ENCODE peak calls at places on chromosome 15, in seven cellular contexts. B is GM12878, T is adrenal gland, V is ovary, A is esophagus squamous epithelium, S is GM12891, Y is testis. X is an unnamed sample.

GRCh38 chr15:57910672-57911071 is 154.8 kb downstream of the ALDH1A2 start:
- DNase-seq in Y (no peak), S (no peak), T (no peak), V (no peak), B (no peak), A (no peak), X (no peak)

GRCh38 chr15:94445529-94446160 is 214.3 kb downstream of the MCTP2 start:
- DNase-seq in T (no peak), V (no peak), Y (no peak), A (no peak), B (no peak), S (no peak), X (no peak)

GRCh38 chr15:100190675-100191074 is 151.1 kb downstream of the ADAMTS17 start:
- DNase-seq in B (no peak), A (no peak), V (peak; percentile 17), T (no peak), S (no peak), Y (no peak), X (no peak)

GRCh38 chr15:57053470-57053869 is 135.0 kb downstream of the TCF12 start:
- DNase-seq in T (no peak), V (no peak), Y (no peak), A (no peak), S (no peak), B (no peak), X (no peak)

GRCh38 chr15:95996494-95996893 is 334.0 kb upstream of the NR2F2 start:
- DNase-seq in T (no peak), V (no peak), B (no peak), A (no peak), Y (no peak), S (no peak), X (no peak)

GRCh38 chr15:97976129-97976528 is 15.6 kb downstream of the ARRDC4 start:
- DNase-seq in B (no peak), S (no peak), V (no peak), A (no peak), T (no peak), Y (no peak), X (no peak)

GRCh38 chr15:53974121-53974520 is 4.1 kb upstream of the UNC13C start:
- DNase-seq in S (no peak), A (no peak), V (no peak), Y (no peak), B (no peak), T (no peak), X (no peak)

GRCh38 chr15:48507416-48508065 is 138.0 kb downstream of the FBN1 start:
- DNase-seq in B (peak; percentile 8), V (no peak), S (no peak), T (peak; percentile 53), A (no peak), Y (peak; percentile 51), X (peak; percentile 9)

GRCh38 chr15:57767526-57767925 is 61.0 kb downstream of the POLR2M start:
- DNase-seq in S (no peak), V (no peak), T (no peak), B (no peak), Y (no peak), A (no peak), X (no peak)

GRCh38 chr15:42863572-42864239 is 56.9 kb downstream of the TTBK2 start:
- DNase-seq in T (no peak), V (no peak), A (no peak), Y (no peak), S (no peak), B (no peak), X (no peak)

GRCh38 chr15:97984157-97984556 is 23.7 kb downstream of the ARRDC4 start:
- DNase-seq in S (no peak), Y (no peak), T (peak; percentile 36), V (no peak), A (no peak), B (no peak), X (no peak)

GRCh38 chr15:43749690-43750345 is 3.6 kb downstream of the PDIA3 start:
- DNase-seq in B (peak; percentile 78), T (peak; percentile 49), Y (no peak), V (no peak), S (no peak), A (no peak), X (no peak)

GRCh38 chr15:70269331-70269911 is 171.7 kb upstream of the TLE3 start:
- DNase-seq in Y (no peak), A (no peak), S (no peak), V (no peak), B (no peak), T (no peak), X (no peak)

GRCh38 chr15:96102631-96103030 is 227.9 kb upstream of the NR2F2 start:
- DNase-seq in V (no peak), A (no peak), T (no peak), B (no peak), S (no peak), Y (no peak), X (no peak)

GRCh38 chr15:90907838-90908507 is 4.9 kb downstream of the MAN2A2 start:
- DNase-seq in Y (no peak), S (no peak), A (no peak), B (no peak), T (no peak), V (no peak), X (no peak)

GRCh38 chr15:58147151-58147550 is 9.0 kb downstream of the AQP9 start:
- DNase-seq in A (no peak), Y (no peak), T (no peak), B (no peak), S (no peak), V (no peak), X (no peak)

GRCh38 chr15:42037650-42038049 is 16.8 kb upstream of the PLA2G4E start:
- DNase-seq in A (no peak), B (no peak), V (no peak), T (peak; percentile 32), Y (no peak), S (no peak), X (no peak)

GRCh38 chr15:26772588-26773484 is at the start of gene GABRB3:
- DNase-seq in V (peak; percentile 76), Y (peak; percentile 68), B (no peak), T (peak; percentile 52), A (no peak), S (no peak), X (no peak)

GRCh38 chr15:29115093-29115991 is 154.3 kb downstream of the NSMCE3 start:
- DNase-seq in V (peak; percentile 40), Y (peak; percentile 54), A (no peak), S (no peak), T (no peak), B (no peak), X (no peak)

GRCh38 chr15:36136054-36136453 is 443.4 kb upstream of the CDIN1 start:
- DNase-seq in Y (no peak), B (no peak), A (no peak), T (no peak), S (no peak), V (no peak), X (no peak)

GRCh38 chr15:21261965-21262850 is 178.1 kb downstream of the POTEB3 start:
- DNase-seq in B (no peak), V (peak; percentile 37), A (no peak), S (no peak), Y (no peak), T (no peak), X (no peak)

DNA sequence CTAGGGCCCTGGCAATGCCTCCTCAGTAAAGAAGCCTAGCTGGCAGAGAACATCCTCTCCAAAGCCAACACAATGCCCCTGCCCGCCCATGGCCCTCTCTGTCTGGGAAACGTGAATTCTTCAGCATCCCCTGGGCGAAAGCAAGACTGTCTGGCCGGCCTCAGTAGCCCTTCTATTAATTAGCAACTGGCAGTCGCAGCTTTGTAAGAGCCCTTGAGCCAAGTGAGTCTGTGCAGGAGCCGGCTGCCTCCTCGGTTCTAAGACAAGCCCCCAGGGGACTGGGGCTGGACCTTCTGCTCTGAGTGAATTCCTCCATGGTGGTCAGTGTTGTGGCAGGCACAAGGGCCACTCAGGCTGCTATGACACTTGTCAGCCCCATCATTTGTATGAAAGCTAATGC is 7.4 kb downstream of the HCN4 start:
- DNase-seq in B (no peak), A (no peak), V (no peak), S (no peak), Y (no peak), T (no peak), X (no peak)
- TF ChIP-seq POLR2A in B (no peak), A (no peak), V (no peak), S (no peak), Y (no peak), T (no peak), X (no peak)

GRCh38 chr15:89749526-89749925 is 1.5 kb downstream of the MESP1 start:
- DNase-seq in S (no peak), Y (no peak), V (no peak), A (no peak), B (no peak), T (no peak), X (no peak)

GRCh38 chr15:89749951-89750559 is 994 bp downstream of the MESP1 start:
- DNase-seq in T (peak; percentile 21), Y (peak; percentile 22), A (no peak), B (no peak), V (no peak), S (no peak), X (no peak)

GRCh38 chr15:89753855-89754254 is 2.8 kb upstream of the MESP1 start:
- DNase-seq in B (no peak), S (no peak), V (no peak), Y (no peak), A (no peak), T (no peak), X (no peak)

GRCh38 chr15:89750560-89751542 is at the start of gene MESP1:
- DNase-seq in V (peak; percentile 95), B (peak; percentile 51), S (peak; percentile 97), A (peak; percentile 24), Y (peak; percentile 93), T (peak; percentile 94), X (peak; percentile 95)

DNA sequence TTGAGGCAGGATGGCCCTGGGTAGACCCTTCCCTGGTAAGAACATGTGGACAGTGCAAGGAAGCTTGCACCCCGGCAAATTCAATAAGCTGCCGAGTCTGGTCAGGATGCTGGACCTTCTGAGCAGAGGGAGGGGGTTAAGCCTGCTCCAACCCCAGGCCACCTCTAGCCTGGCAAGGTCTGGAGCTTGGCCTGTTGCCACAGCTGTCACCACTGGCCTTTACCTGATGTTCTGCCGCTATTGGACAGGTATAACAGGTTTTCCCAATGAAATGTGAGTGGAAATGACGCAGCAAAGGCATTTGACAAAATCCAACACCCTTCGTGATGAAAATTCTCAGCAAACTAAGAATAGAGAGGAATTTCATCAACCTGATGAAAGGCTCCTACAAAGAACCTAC is 699 bp upstream of the MESP1 start:
- DNase-seq in Y (no peak), S (no peak), V (no peak), T (no peak), A (no peak), B (no peak), X (no peak)
- TF ChIP-seq POLR2A in Y (no peak), S (no peak), V (no peak), T (no peak), A (no peak), B (no peak), X (no peak)

DNA sequence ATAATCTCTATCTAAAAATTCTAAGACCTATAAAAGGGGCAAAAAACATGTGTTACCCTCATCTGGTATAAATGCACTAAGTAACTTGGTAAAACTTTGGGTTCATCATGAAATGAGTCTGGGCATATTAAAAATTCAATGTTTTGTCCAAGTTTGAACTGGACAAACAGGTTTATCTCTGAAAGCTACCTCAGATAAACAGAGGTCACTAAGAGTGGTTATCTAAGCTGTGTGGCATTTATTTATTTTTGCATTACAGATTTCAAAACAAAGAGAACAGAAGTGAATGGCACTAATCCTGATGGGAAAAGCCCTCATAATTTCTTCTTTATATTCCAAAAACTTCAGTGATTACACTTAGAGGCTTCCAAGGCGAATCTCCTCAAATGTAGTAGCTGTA is 235.2 kb downstream of the RORA start:
- DNase-seq in T (no peak), A (no peak), S (no peak), Y (no peak), B (no peak), V (no peak), X (no peak)
- TF ChIP-seq POLR2A in T (no peak), A (no peak), S (no peak), Y (no peak), B (no peak), V (no peak), X (no peak)

GRCh38 chr15:65384895-65385867 is 7.4 kb upstream of the IGDCC3 start:
- DNase-seq in A (peak; percentile 8), S (peak; percentile 97), Y (peak; percentile 94), B (no peak), T (peak; percentile 89), V (peak; percentile 90), X (peak; percentile 95)
- TF ChIP-seq POLR2A in A (no peak), S (no peak), Y (no peak), B (no peak), T (no peak), V (no peak), X (no peak)

X was measured in GM12892.